ENCODE peak calls at places on chromosomes 5 and 9, in ten cellular contexts. P is uterus, F is GM23248, A is spleen, B is psoas muscle, U is neural progenitor cell, H is tibial nerve, G is aorta, W is astrocyte, L is mesendoderm. Z is an unnamed sample. For H3K4me1, the result is how much of the 10 kb centered on the place peaks cover.

GRCh38 chr5:116546033-116546742 is 28.4 kb downstream of the SEMA6A start:
- DNase-seq in P (no peak), F (no peak), A (no peak), B (no peak), U (no peak), H (no peak), G (no peak), W (no peak), L (peak), Z (no peak)

GRCh38 chr5:136374003-136374402 is 8.7 kb upstream of the TRPC7 start:
- DNase-seq in P (no peak), F (peak), A (no peak), B (no peak), U (peak), H (no peak), G (no peak), W (peak), L (peak), Z (no peak)

GRCh38 chr9:135070198-135070951 is 17.1 kb upstream of the OLFM1 start:
- DNase-seq in P (peak), F (no peak), A (peak), B (no peak), U (peak), H (peak), G (peak), W (no peak), L (peak), Z (no peak)

GRCh38 chr5:119315516-119315949 is 40.3 kb upstream of the TNFAIP8 start:
- DNase-seq in P (no peak), F (peak), A (peak), B (no peak), U (no peak), H (no peak), G (no peak), W (no peak), L (peak), Z (peak)

GRCh38 chr5:72067682-72068470 is 39.4 kb upstream of the MAP1B start:
- DNase-seq in P (no peak), F (peak), A (no peak), B (no peak), U (no peak), H (no peak), G (no peak), W (peak), L (peak), Z (no peak)

GRCh38 chr9:111037744-111038335 is 430 bp downstream of the LPAR1 start:
- DNase-seq in P (peak), F (peak), A (peak), B (peak), U (peak), H (peak), G (peak), W (peak), L (peak), Z (no peak)

GRCh38 chr9:37406603-37407401 is 15.7 kb upstream of the GRHPR start:
- DNase-seq in P (no peak), F (no peak), A (no peak), B (no peak), U (no peak), H (no peak), G (peak), W (no peak), L (no peak), Z (no peak)

GRCh38 chr9:70340572-70340971 is 73.9 kb downstream of the KLF9 start:
- DNase-seq in P (no peak), F (peak), A (no peak), B (no peak), U (peak), H (no peak), G (no peak), W (peak), L (no peak), Z (no peak)

GRCh38 chr5:14298126-14298847 is 155.1 kb downstream of the TRIO start:
- DNase-seq in P (peak), F (peak), A (no peak), B (no peak), U (no peak), H (no peak), G (no peak), W (no peak), L (no peak), Z (no peak)
- H3K27ac ChIP-seq in P (no peak), F (peak), A (no peak), B (peak), U (peak), H (no peak), G (no peak), W (no peak), L (no peak), Z (no peak)

GRCh38 chr9:123176230-123176629 is 92.2 kb downstream of the STRBP start:
- DNase-seq in P (no peak), F (peak), A (no peak), B (no peak), U (no peak), H (no peak), G (no peak), W (no peak), L (no peak), Z (no peak)
- H3K4me1 ChIP-seq in P (under half), F (under half), A (under half), B (under half), U (under half), H (under half), G (under half), W (under half), L (under half), Z (under half)

GRCh38 chr5:143397302-143398052 is 6.0 kb downstream of the NR3C1 start:
- DNase-seq in P (no peak), F (no peak), A (no peak), B (no peak), U (no peak), H (no peak), G (no peak), W (no peak), L (no peak), Z (no peak)

GRCh38 chr5:143398451-143399237 is 4.8 kb downstream of the NR3C1 start:
- DNase-seq in P (no peak), F (peak), A (no peak), B (no peak), U (no peak), H (no peak), G (no peak), W (no peak), L (no peak), Z (no peak)

GRCh38 chr5:143395638-143396352 is 7.7 kb downstream of the NR3C1 start:
- DNase-seq in P (no peak), F (peak), A (no peak), B (no peak), U (no peak), H (no peak), G (no peak), W (no peak), L (no peak), Z (no peak)

GRCh38 chr5:143398053-143398355 is 5.5 kb downstream of the NR3C1 start:
- DNase-seq in P (no peak), F (no peak), A (no peak), B (no peak), U (no peak), H (no peak), G (no peak), W (no peak), L (no peak), Z (no peak)

GRCh38 chr5:143396353-143396940 is 7.0 kb downstream of the NR3C1 start:
- DNase-seq in P (no peak), F (no peak), A (no peak), B (no peak), U (no peak), H (no peak), G (no peak), W (no peak), L (no peak), Z (no peak)
- H3K4me3 ChIP-seq in P (peak), F (peak), A (peak), B (peak), U (no peak), H (no peak), G (peak), W (peak), L (no peak), Z (peak)

DNA sequence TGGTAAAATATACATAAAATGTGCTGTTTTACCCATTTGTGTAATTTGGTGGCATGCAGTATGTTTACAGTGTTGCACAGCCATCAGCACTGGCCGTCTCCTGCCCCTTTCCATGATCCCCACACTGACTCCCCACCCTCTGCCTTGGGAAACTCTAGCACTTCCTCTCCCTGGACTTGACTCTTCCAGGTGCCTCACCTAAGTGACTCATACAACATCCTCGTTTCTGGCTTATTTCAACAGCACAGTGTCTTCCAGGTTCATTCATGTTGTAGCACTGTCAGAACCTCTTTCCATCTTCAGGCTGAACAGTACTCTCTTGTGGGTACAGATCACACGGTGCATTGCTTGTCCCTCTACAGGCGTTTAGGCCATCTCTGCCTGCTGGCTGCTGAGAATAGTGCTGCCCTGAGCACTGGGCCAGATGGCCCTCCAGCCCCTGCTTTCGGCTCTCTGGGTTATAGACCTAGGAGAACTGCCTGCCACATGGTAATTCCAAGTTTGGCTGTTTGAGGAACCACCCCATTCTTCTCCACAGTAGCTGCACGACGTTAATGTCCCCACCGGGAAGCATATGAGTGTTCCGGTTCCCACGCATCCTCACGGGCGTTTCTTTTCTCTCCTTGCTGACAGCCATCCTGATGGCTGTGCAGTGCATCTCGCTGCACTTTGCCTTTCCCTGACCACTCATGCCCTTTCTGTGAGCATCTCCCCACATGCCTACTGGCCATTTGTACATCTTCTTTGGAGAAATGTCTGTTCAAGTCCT is 211.8 kb downstream of the FANCC start:
- DNase-seq in P (no peak), F (no peak), A (no peak), B (no peak), U (no peak), H (no peak), G (no peak), W (no peak), L (no peak), Z (no peak)
- H3K27ac ChIP-seq in P (no peak), F (no peak), A (peak), B (peak), U (no peak), H (peak), G (peak), W (no peak), L (no peak), Z (no peak)

DNA sequence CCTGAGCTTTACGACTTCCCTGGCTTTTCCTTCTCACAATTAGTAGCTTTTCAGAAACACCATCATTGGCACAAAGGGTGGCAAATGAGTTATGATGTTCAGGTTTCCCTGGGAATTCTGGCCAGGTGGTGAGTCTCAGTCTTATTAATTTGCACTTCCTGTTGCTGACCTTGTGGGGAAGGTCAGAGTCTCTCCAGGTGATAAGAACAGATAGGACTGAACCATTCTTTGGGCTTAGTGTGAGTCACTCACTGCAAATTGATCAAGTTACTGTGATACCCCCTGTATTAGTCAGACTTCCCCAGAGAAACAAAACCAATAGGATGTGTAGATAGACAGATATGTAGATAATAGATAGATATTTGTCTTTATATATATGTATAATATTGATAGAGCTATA is 53.8 kb upstream of the RANBP3L start:
- DNase-seq in P (no peak), F (no peak), A (no peak), B (no peak), U (no peak), H (no peak), G (no peak), W (peak), L (peak), Z (no peak)
- H3K4me1 ChIP-seq in P (under half), F (under half), A (under half), B (under half), U (under half), H (under half), G (under half), W (under half), L (under half), Z (under half)

Z was measured in naive thymus-derived CD4-positive, alpha-beta T cell.